ENCODE peak calls at places on chromosomes 16 and 17, in eight cellular contexts. One of them, this sample, is unnamed.

GRCh38 chr17:56823848-56824247 is 9.9 kb downstream of the C17orf67 start:
- DNase-seq in PC-3: no peak
- DNase-seq in stomach: no peak
- DNase-seq in lung: no peak
- DNase-seq in endothelial cell of umbilical vein: no peak
- DNase-seq in right atrium auricular region: no peak
- DNase-seq in testis: no peak
- DNase-seq in kidney epithelial cell: no peak
- DNase-seq in this sample: no peak

GRCh38 chr17:2854662-2855061 is 58.4 kb downstream of the RAP1GAP2 start:
- DNase-seq in PC-3: peak; percentile 30
- DNase-seq in right atrium auricular region: no peak
- DNase-seq in stomach: peak; percentile 69
- DNase-seq in testis: no peak
- DNase-seq in kidney epithelial cell: no peak
- DNase-seq in endothelial cell of umbilical vein: no peak
- DNase-seq in lung: no peak
- DNase-seq in this sample: no peak

GRCh38 chr17:42804918-42805367 is 6.3 kb downstream of the CNTD1 start:
- DNase-seq in stomach: peak; percentile 64
- DNase-seq in lung: no peak
- DNase-seq in right atrium auricular region: no peak
- DNase-seq in kidney epithelial cell: no peak
- DNase-seq in endothelial cell of umbilical vein: no peak
- DNase-seq in testis: no peak
- DNase-seq in PC-3: peak; percentile 30
- DNase-seq in this sample: no peak

GRCh38 chr17:692116-692515 is 22.5 kb downstream of the VPS53 start:
- DNase-seq in PC-3: peak; percentile 66
- DNase-seq in lung: no peak
- DNase-seq in stomach: no peak
- DNase-seq in testis: no peak
- DNase-seq in endothelial cell of umbilical vein: no peak
- DNase-seq in kidney epithelial cell: no peak
- DNase-seq in right atrium auricular region: no peak
- DNase-seq in this sample: no peak

GRCh38 chr17:77886387-77886728 is 72.1 kb upstream of the TNRC6C start:
- DNase-seq in PC-3: no peak
- DNase-seq in right atrium auricular region: peak; percentile 69
- DNase-seq in stomach: peak; percentile 41
- DNase-seq in testis: no peak
- DNase-seq in lung: peak; percentile 48
- DNase-seq in kidney epithelial cell: no peak
- DNase-seq in endothelial cell of umbilical vein: no peak
- DNase-seq in this sample: no peak

GRCh38 chr16:70018254-70018653 is 67.1 kb downstream of the CLEC18A start:
- DNase-seq in stomach: no peak
- DNase-seq in lung: no peak
- DNase-seq in endothelial cell of umbilical vein: peak; percentile 29
- DNase-seq in right atrium auricular region: no peak
- DNase-seq in PC-3: peak; percentile 40
- DNase-seq in testis: peak; percentile 24
- DNase-seq in kidney epithelial cell: no peak
- DNase-seq in this sample: no peak

GRCh38 chr16:10067406-10067805 is 114.8 kb downstream of the GRIN2A start:
- DNase-seq in right atrium auricular region: no peak
- DNase-seq in stomach: no peak
- DNase-seq in PC-3: no peak
- DNase-seq in kidney epithelial cell: no peak
- DNase-seq in endothelial cell of umbilical vein: no peak
- DNase-seq in lung: no peak
- DNase-seq in testis: no peak
- DNase-seq in this sample: no peak

GRCh38 chr17:58513913-58514794 is at the start of gene MTMR4:
- DNase-seq in PC-3: peak; percentile 87
- DNase-seq in lung: peak; percentile 78
- DNase-seq in testis: peak; percentile 90
- DNase-seq in stomach: peak; percentile 90
- DNase-seq in endothelial cell of umbilical vein: peak; percentile 73
- DNase-seq in kidney epithelial cell: no peak
- DNase-seq in right atrium auricular region: peak; percentile 77
- DNase-seq in this sample: peak; percentile 93

GRCh38 chr16:88686062-88686438 is 257 bp downstream of the SNAI3 start:
- DNase-seq in right atrium auricular region: no peak
- DNase-seq in kidney epithelial cell: no peak
- DNase-seq in endothelial cell of umbilical vein: no peak
- DNase-seq in testis: no peak
- DNase-seq in PC-3: peak; percentile 26
- DNase-seq in lung: no peak
- DNase-seq in stomach: peak; percentile 59
- DNase-seq in this sample: peak; percentile 78

GRCh38 chr17:68627956-68628355 is 26.8 kb upstream of the FAM20A start:
- DNase-seq in kidney epithelial cell: no peak
- DNase-seq in endothelial cell of umbilical vein: no peak
- DNase-seq in testis: no peak
- DNase-seq in right atrium auricular region: no peak
- DNase-seq in lung: no peak
- DNase-seq in PC-3: peak; percentile 22
- DNase-seq in stomach: peak; percentile 43
- DNase-seq in this sample: no peak

GRCh38 chr16:66442502-66443268 is 15.6 kb downstream of the BEAN1 start:
- DNase-seq in kidney epithelial cell: no peak
- DNase-seq in testis: no peak
- DNase-seq in PC-3: no peak
- DNase-seq in right atrium auricular region: no peak
- DNase-seq in lung: no peak
- DNase-seq in endothelial cell of umbilical vein: no peak
- DNase-seq in stomach: no peak
- DNase-seq in this sample: no peak

GRCh38 chr17:19003966-19004600 is 481 bp downstream of the FAM83G start:
- DNase-seq in right atrium auricular region: no peak
- DNase-seq in lung: no peak
- DNase-seq in stomach: peak; percentile 59
- DNase-seq in testis: peak; percentile 25
- DNase-seq in endothelial cell of umbilical vein: peak; percentile 34
- DNase-seq in PC-3: no peak
- DNase-seq in kidney epithelial cell: no peak
- DNase-seq in this sample: peak; percentile 77

GRCh38 chr17:40607641-40608040 is 40.0 kb downstream of the SMARCE1 start:
- DNase-seq in PC-3: no peak
- DNase-seq in endothelial cell of umbilical vein: no peak
- DNase-seq in right atrium auricular region: no peak
- DNase-seq in lung: peak; percentile 26
- DNase-seq in testis: no peak
- DNase-seq in stomach: no peak
- DNase-seq in kidney epithelial cell: no peak
- DNase-seq in this sample: no peak

GRCh38 chr17:7015587-7016020 is 3.2 kb downstream of the RNASEK start:
- DNase-seq in right atrium auricular region: no peak
- DNase-seq in stomach: no peak
- DNase-seq in lung: no peak
- DNase-seq in kidney epithelial cell: no peak
- DNase-seq in endothelial cell of umbilical vein: no peak
- DNase-seq in PC-3: no peak
- DNase-seq in testis: no peak
- DNase-seq in this sample: no peak

GRCh38 chr16:68190099-68190498 is 45.8 kb downstream of the ESRP2 start:
- DNase-seq in stomach: no peak
- DNase-seq in kidney epithelial cell: no peak
- DNase-seq in lung: no peak
- DNase-seq in endothelial cell of umbilical vein: no peak
- DNase-seq in right atrium auricular region: no peak
- DNase-seq in testis: no peak
- DNase-seq in PC-3: no peak
- DNase-seq in this sample: no peak

GRCh38 chr17:72640415-72641165 is 451.9 kb downstream of the SLC39A11 start:
- DNase-seq in PC-3: peak; percentile 70
- DNase-seq in right atrium auricular region: no peak
- DNase-seq in testis: no peak
- DNase-seq in endothelial cell of umbilical vein: no peak
- DNase-seq in stomach: peak; percentile 89
- DNase-seq in kidney epithelial cell: no peak
- DNase-seq in lung: no peak
- DNase-seq in this sample: peak; percentile 70

GRCh38 chr16:69143116-69143515 is 10.7 kb downstream of the UTP4 start:
- DNase-seq in stomach: no peak
- DNase-seq in testis: no peak
- DNase-seq in kidney epithelial cell: no peak
- DNase-seq in lung: no peak
- DNase-seq in endothelial cell of umbilical vein: no peak
- DNase-seq in right atrium auricular region: no peak
- DNase-seq in PC-3: no peak
- DNase-seq in this sample: no peak

GRCh38 chr16:3035972-3036725 is 595 bp downstream of the BICDL2 start:
- DNase-seq in testis: no peak
- DNase-seq in endothelial cell of umbilical vein: no peak
- DNase-seq in kidney epithelial cell: no peak
- DNase-seq in PC-3: no peak
- DNase-seq in right atrium auricular region: no peak
- DNase-seq in stomach: peak; percentile 79
- DNase-seq in lung: no peak
- DNase-seq in this sample: peak; percentile 72
- H3K4me3 ChIP-seq in testis: no peak overlapping the region
- H3K4me3 ChIP-seq in endothelial cell of umbilical vein: no peak overlapping the region
- H3K4me3 ChIP-seq in kidney epithelial cell: peak overlapping the region; percentile 17
- H3K4me3 ChIP-seq in PC-3: peak overlapping the region; percentile 75
- H3K4me3 ChIP-seq in right atrium auricular region: peak overlapping the region; percentile 12
- H3K4me3 ChIP-seq in stomach: peak overlapping the region; percentile 47
- H3K4me3 ChIP-seq in lung: peak overlapping the region; percentile 12
- H3K4me3 ChIP-seq in this sample: peak overlapping the region; percentile 27

GRCh38 chr16:2005646-2006045 is 4.0 kb downstream of the ZNF598 start:
- DNase-seq in stomach: no peak
- DNase-seq in lung: no peak
- DNase-seq in right atrium auricular region: no peak
- DNase-seq in endothelial cell of umbilical vein: peak; percentile 45
- DNase-seq in PC-3: no peak
- DNase-seq in kidney epithelial cell: no peak
- DNase-seq in testis: no peak
- DNase-seq in this sample: peak; percentile 74
- TF ChIP-seq CTCF in stomach: no peak
- TF ChIP-seq CTCF in lung: peak; percentile 4
- TF ChIP-seq CTCF in right atrium auricular region: no peak
- TF ChIP-seq CTCF in endothelial cell of umbilical vein: peak; percentile 46
- TF ChIP-seq CTCF in PC-3: no peak
- TF ChIP-seq CTCF in kidney epithelial cell: peak; percentile 7
- TF ChIP-seq CTCF in testis: no peak
- TF ChIP-seq CTCF in this sample: no peak

GRCh38 chr16:16879567-16880251 is 500.8 kb downstream of the NPIPA7 start:
- DNase-seq in stomach: no peak
- DNase-seq in kidney epithelial cell: no peak
- DNase-seq in testis: no peak
- DNase-seq in endothelial cell of umbilical vein: no peak
- DNase-seq in right atrium auricular region: no peak
- DNase-seq in PC-3: no peak
- DNase-seq in lung: no peak
- DNase-seq in this sample: no peak

GRCh38 chr16:16887193-16887592 is 508.3 kb downstream of the NPIPA7 start:
- DNase-seq in kidney epithelial cell: no peak
- DNase-seq in stomach: no peak
- DNase-seq in lung: no peak
- DNase-seq in right atrium auricular region: no peak
- DNase-seq in PC-3: no peak
- DNase-seq in endothelial cell of umbilical vein: no peak
- DNase-seq in testis: no peak
- DNase-seq in this sample: no peak

GRCh38 chr16:16881771-16882170 is 502.8 kb downstream of the NPIPA7 start:
- DNase-seq in right atrium auricular region: no peak
- DNase-seq in stomach: no peak
- DNase-seq in kidney epithelial cell: no peak
- DNase-seq in endothelial cell of umbilical vein: no peak
- DNase-seq in lung: no peak
- DNase-seq in PC-3: no peak
- DNase-seq in testis: no peak
- DNase-seq in this sample: no peak

GRCh38 chr16:16882766-16883165 is 503.8 kb downstream of the NPIPA7 start:
- DNase-seq in kidney epithelial cell: no peak
- DNase-seq in stomach: no peak
- DNase-seq in PC-3: no peak
- DNase-seq in right atrium auricular region: no peak
- DNase-seq in endothelial cell of umbilical vein: no peak
- DNase-seq in lung: no peak
- DNase-seq in testis: no peak
- DNase-seq in this sample: no peak

DNA sequence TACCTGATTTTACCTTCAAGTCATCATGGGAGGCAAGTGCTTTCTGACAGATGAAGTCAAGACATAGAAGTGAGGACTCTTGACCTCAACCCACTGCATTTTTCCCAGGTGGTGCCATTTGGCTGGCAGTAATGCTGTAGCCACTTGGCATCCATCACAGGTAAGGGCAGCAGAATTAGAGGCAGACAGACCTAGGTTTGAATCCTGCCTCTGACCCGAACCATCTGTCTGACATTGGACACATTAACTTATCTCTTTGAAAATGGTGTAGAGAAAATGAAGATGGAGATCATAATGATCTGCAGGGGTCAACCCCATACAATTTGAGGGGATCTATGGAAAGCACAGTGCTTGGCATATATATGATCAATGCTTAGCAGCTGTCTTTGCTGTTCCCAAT is 505.5 kb downstream of the NPIPA7 start:
- DNase-seq in lung: no peak
- DNase-seq in stomach: no peak
- DNase-seq in testis: no peak
- DNase-seq in endothelial cell of umbilical vein: no peak
- DNase-seq in PC-3: no peak
- DNase-seq in right atrium auricular region: no peak
- DNase-seq in kidney epithelial cell: no peak
- DNase-seq in this sample: no peak
- H3K36me3 ChIP-seq in lung: no peaks in the 10 kb centered on the region
- H3K36me3 ChIP-seq in stomach: no peaks in the 10 kb centered on the region
- H3K36me3 ChIP-seq in testis: no peaks in the 10 kb centered on the region
- H3K36me3 ChIP-seq in endothelial cell of umbilical vein: no peaks in the 10 kb centered on the region
- H3K36me3 ChIP-seq in PC-3: no peaks in the 10 kb centered on the region
- H3K36me3 ChIP-seq in right atrium auricular region: no peaks in the 10 kb centered on the region
- H3K36me3 ChIP-seq in kidney epithelial cell: no peaks in the 10 kb centered on the region
- H3K36me3 ChIP-seq in this sample: no peaks in the 10 kb centered on the region

DNA sequence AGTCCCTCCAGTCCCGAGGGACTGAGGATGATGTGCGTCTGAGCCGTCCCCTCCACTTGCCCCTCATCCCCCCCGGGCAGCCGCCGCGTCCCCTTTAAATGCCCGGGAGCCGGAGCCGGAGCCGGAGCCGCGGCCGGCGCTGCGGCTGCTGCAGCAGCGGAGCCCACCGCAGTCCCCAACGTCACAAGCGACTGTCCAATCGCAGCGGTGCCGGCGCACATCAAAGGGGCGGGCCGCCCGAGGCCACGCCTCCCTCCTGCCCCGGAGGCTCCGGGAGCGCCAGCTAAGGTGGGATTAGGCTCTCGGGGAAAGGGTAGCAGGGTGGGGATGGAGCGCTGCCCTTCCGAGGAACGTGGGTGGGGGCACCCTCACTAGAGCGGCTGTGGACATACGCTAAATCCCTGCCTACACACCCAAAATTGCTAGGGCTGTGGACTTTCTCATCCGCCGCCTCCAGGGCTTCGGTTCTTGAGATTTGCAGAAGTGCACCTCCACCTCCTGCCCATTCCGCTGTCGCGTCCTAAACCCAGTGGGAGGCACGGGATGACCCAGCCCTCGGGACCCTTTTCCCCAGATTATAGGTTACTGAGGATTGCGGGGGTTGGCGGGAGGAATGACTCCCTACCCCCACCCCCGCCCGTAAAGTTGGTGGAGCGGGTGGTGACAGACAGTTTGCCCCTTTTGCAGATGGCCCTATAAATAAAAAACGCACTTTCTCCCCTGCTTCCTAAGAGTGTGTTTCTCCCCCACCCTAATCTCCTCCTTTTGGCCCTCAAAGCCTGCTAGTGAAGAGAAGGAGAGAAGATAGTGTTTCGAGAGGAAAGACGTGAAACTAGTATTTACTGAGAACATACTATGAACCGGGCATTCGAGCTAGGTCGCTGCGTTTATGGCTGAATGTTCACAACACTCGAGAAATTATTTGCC is at the start of gene PHOSPHO1:
- DNase-seq in stomach: peak; percentile 86
- DNase-seq in PC-3: peak; percentile 87
- DNase-seq in endothelial cell of umbilical vein: peak; percentile 85
- DNase-seq in right atrium auricular region: peak; percentile 85
- DNase-seq in kidney epithelial cell: peak; percentile 38
- DNase-seq in testis: peak; percentile 92
- DNase-seq in lung: peak; percentile 82
- DNase-seq in this sample: peak; percentile 67
- H3K4me3 ChIP-seq in stomach: peak within 1 kb of the TSS; percentile 60
- H3K4me3 ChIP-seq in PC-3: peak within 1 kb of the TSS; percentile 72
- H3K4me3 ChIP-seq in endothelial cell of umbilical vein: peak within 1 kb of the TSS; percentile 49
- H3K4me3 ChIP-seq in right atrium auricular region: peak within 1 kb of the TSS; percentile 64
- H3K4me3 ChIP-seq in kidney epithelial cell: peak within 1 kb of the TSS; percentile 72
- H3K4me3 ChIP-seq in testis: peak within 1 kb of the TSS; percentile 51
- H3K4me3 ChIP-seq in lung: peak within 1 kb of the TSS; percentile 58
- H3K4me3 ChIP-seq in this sample: peak within 1 kb of the TSS; percentile 26